ENCODE peak calls at places on chromosomes 5 and 9, in ten cellular contexts. One of them, this sample, is unnamed.

GRCh38 chr9:93898026-93898425 is 57.1 kb downstream of the BARX1 start:
- DNase-seq in kidney epithelial cell: no peak
- DNase-seq in cardiac fibroblast: no peak
- DNase-seq in neural progenitor cell: no peak
- DNase-seq in cardiac muscle cell: no peak
- DNase-seq in brain microvascular endothelial cell: no peak
- DNase-seq in endothelial cell of umbilical vein: no peak
- DNase-seq in astrocyte of the spinal cord: no peak
- DNase-seq in HCT116: no peak
- DNase-seq in dorsolateral prefrontal cortex: no peak
- DNase-seq in this sample: no peak

GRCh38 chr5:65663804-65664521 is 39.1 kb downstream of the SHLD3 start:
- DNase-seq in kidney epithelial cell: no peak
- DNase-seq in cardiac fibroblast: peak
- DNase-seq in neural progenitor cell: peak
- DNase-seq in cardiac muscle cell: peak
- DNase-seq in brain microvascular endothelial cell: no peak
- DNase-seq in endothelial cell of umbilical vein: peak
- DNase-seq in astrocyte of the spinal cord: peak
- DNase-seq in HCT116: peak
- DNase-seq in dorsolateral prefrontal cortex: no peak
- DNase-seq in this sample: peak

GRCh38 chr9:110303136-110303535 is 34.5 kb downstream of the TXNDC8 start:
- DNase-seq in kidney epithelial cell: no peak
- DNase-seq in cardiac fibroblast: peak
- DNase-seq in neural progenitor cell: no peak
- DNase-seq in cardiac muscle cell: no peak
- DNase-seq in brain microvascular endothelial cell: no peak
- DNase-seq in endothelial cell of umbilical vein: no peak
- DNase-seq in astrocyte of the spinal cord: no peak
- DNase-seq in HCT116: no peak
- DNase-seq in dorsolateral prefrontal cortex: no peak
- DNase-seq in this sample: peak

GRCh38 chr9:4640027-4640426 is 22.1 kb upstream of the PLPP6 start:
- DNase-seq in kidney epithelial cell: no peak
- DNase-seq in cardiac fibroblast: peak
- DNase-seq in neural progenitor cell: peak
- DNase-seq in cardiac muscle cell: peak
- DNase-seq in brain microvascular endothelial cell: peak
- DNase-seq in endothelial cell of umbilical vein: peak
- DNase-seq in astrocyte of the spinal cord: peak
- DNase-seq in HCT116: peak
- DNase-seq in dorsolateral prefrontal cortex: peak
- DNase-seq in this sample: peak

GRCh38 chr9:81522721-81523551 is 166.4 kb downstream of the TLE1 start:
- DNase-seq in kidney epithelial cell: no peak
- DNase-seq in cardiac fibroblast: peak
- DNase-seq in neural progenitor cell: peak
- DNase-seq in cardiac muscle cell: peak
- DNase-seq in brain microvascular endothelial cell: peak
- DNase-seq in endothelial cell of umbilical vein: peak
- DNase-seq in astrocyte of the spinal cord: peak
- DNase-seq in HCT116: peak
- DNase-seq in dorsolateral prefrontal cortex: no peak
- DNase-seq in this sample: peak

GRCh38 chr5:56175465-56175864 is 57.7 kb downstream of the ANKRD55 start:
- DNase-seq in kidney epithelial cell: peak
- DNase-seq in cardiac fibroblast: peak
- DNase-seq in neural progenitor cell: peak
- DNase-seq in cardiac muscle cell: peak
- DNase-seq in brain microvascular endothelial cell: peak
- DNase-seq in endothelial cell of umbilical vein: peak
- DNase-seq in astrocyte of the spinal cord: peak
- DNase-seq in HCT116: peak
- DNase-seq in dorsolateral prefrontal cortex: no peak
- DNase-seq in this sample: peak

GRCh38 chr5:65730910-65731309 is 8.9 kb downstream of the NLN start:
- DNase-seq in kidney epithelial cell: no peak
- DNase-seq in cardiac fibroblast: no peak
- DNase-seq in neural progenitor cell: no peak
- DNase-seq in cardiac muscle cell: no peak
- DNase-seq in brain microvascular endothelial cell: no peak
- DNase-seq in endothelial cell of umbilical vein: no peak
- DNase-seq in astrocyte of the spinal cord: no peak
- DNase-seq in HCT116: no peak
- DNase-seq in dorsolateral prefrontal cortex: no peak
- DNase-seq in this sample: no peak

GRCh38 chr9:110015759-110016158 is 192.2 kb downstream of the C9orf152 start:
- DNase-seq in kidney epithelial cell: peak
- DNase-seq in cardiac fibroblast: peak
- DNase-seq in neural progenitor cell: no peak
- DNase-seq in cardiac muscle cell: no peak
- DNase-seq in brain microvascular endothelial cell: peak
- DNase-seq in endothelial cell of umbilical vein: peak
- DNase-seq in astrocyte of the spinal cord: peak
- DNase-seq in HCT116: peak
- DNase-seq in dorsolateral prefrontal cortex: no peak
- DNase-seq in this sample: peak

GRCh38 chr9:2018764-2019548 is 3.8 kb downstream of the SMARCA2 start:
- DNase-seq in kidney epithelial cell: no peak
- DNase-seq in cardiac fibroblast: no peak
- DNase-seq in neural progenitor cell: peak
- DNase-seq in cardiac muscle cell: no peak
- DNase-seq in brain microvascular endothelial cell: no peak
- DNase-seq in endothelial cell of umbilical vein: peak
- DNase-seq in astrocyte of the spinal cord: no peak
- DNase-seq in HCT116: no peak
- DNase-seq in dorsolateral prefrontal cortex: no peak
- DNase-seq in this sample: no peak
- H3K4me3 ChIP-seq in kidney epithelial cell: no peak
- H3K4me3 ChIP-seq in cardiac fibroblast: peak
- H3K4me3 ChIP-seq in neural progenitor cell: no peak
- H3K4me3 ChIP-seq in cardiac muscle cell: peak
- H3K4me3 ChIP-seq in brain microvascular endothelial cell: no peak
- H3K4me3 ChIP-seq in endothelial cell of umbilical vein: no peak
- H3K4me3 ChIP-seq in astrocyte of the spinal cord: peak
- H3K4me3 ChIP-seq in HCT116: no peak
- H3K4me3 ChIP-seq in dorsolateral prefrontal cortex: peak
- H3K4me3 ChIP-seq in this sample: peak

GRCh38 chr5:139384591-139385051 is 1.5 kb upstream of the SLC23A1 start:
- DNase-seq in kidney epithelial cell: no peak
- DNase-seq in cardiac fibroblast: no peak
- DNase-seq in neural progenitor cell: no peak
- DNase-seq in cardiac muscle cell: no peak
- DNase-seq in brain microvascular endothelial cell: no peak
- DNase-seq in endothelial cell of umbilical vein: no peak
- DNase-seq in astrocyte of the spinal cord: no peak
- DNase-seq in HCT116: no peak
- DNase-seq in dorsolateral prefrontal cortex: no peak
- DNase-seq in this sample: no peak

GRCh38 chr5:139386039-139386438 is 2.9 kb upstream of the SLC23A1 start:
- DNase-seq in kidney epithelial cell: no peak
- DNase-seq in cardiac fibroblast: no peak
- DNase-seq in neural progenitor cell: no peak
- DNase-seq in cardiac muscle cell: no peak
- DNase-seq in brain microvascular endothelial cell: no peak
- DNase-seq in endothelial cell of umbilical vein: no peak
- DNase-seq in astrocyte of the spinal cord: no peak
- DNase-seq in HCT116: no peak
- DNase-seq in dorsolateral prefrontal cortex: no peak
- DNase-seq in this sample: no peak

GRCh38 chr5:139383993-139384590 is 995 bp upstream of the SLC23A1 start:
- DNase-seq in kidney epithelial cell: no peak
- DNase-seq in cardiac fibroblast: no peak
- DNase-seq in neural progenitor cell: no peak
- DNase-seq in cardiac muscle cell: no peak
- DNase-seq in brain microvascular endothelial cell: no peak
- DNase-seq in endothelial cell of umbilical vein: no peak
- DNase-seq in astrocyte of the spinal cord: no peak
- DNase-seq in HCT116: no peak
- DNase-seq in dorsolateral prefrontal cortex: no peak
- DNase-seq in this sample: no peak

GRCh38 chr5:139383275-139383992 is at the start of gene SLC23A1:
- DNase-seq in kidney epithelial cell: no peak
- DNase-seq in cardiac fibroblast: no peak
- DNase-seq in neural progenitor cell: no peak
- DNase-seq in cardiac muscle cell: no peak
- DNase-seq in brain microvascular endothelial cell: no peak
- DNase-seq in endothelial cell of umbilical vein: no peak
- DNase-seq in astrocyte of the spinal cord: no peak
- DNase-seq in HCT116: no peak
- DNase-seq in dorsolateral prefrontal cortex: no peak
- DNase-seq in this sample: peak

GRCh38 chr5:139385061-139385889 is 2.2 kb upstream of the SLC23A1 start:
- DNase-seq in kidney epithelial cell: no peak
- DNase-seq in cardiac fibroblast: no peak
- DNase-seq in neural progenitor cell: no peak
- DNase-seq in cardiac muscle cell: no peak
- DNase-seq in brain microvascular endothelial cell: no peak
- DNase-seq in endothelial cell of umbilical vein: no peak
- DNase-seq in astrocyte of the spinal cord: no peak
- DNase-seq in HCT116: no peak
- DNase-seq in dorsolateral prefrontal cortex: no peak
- DNase-seq in this sample: peak
- TF ChIP-seq CTCF in kidney epithelial cell: no peak
- TF ChIP-seq CTCF in cardiac fibroblast: no peak
- TF ChIP-seq CTCF in neural progenitor cell: no peak
- TF ChIP-seq CTCF in cardiac muscle cell: no peak
- TF ChIP-seq CTCF in brain microvascular endothelial cell: peak
- TF ChIP-seq CTCF in endothelial cell of umbilical vein: no peak
- TF ChIP-seq CTCF in astrocyte of the spinal cord: no peak
- TF ChIP-seq CTCF in HCT116: peak
- TF ChIP-seq CTCF in dorsolateral prefrontal cortex: no peak
- TF ChIP-seq CTCF in this sample: peak

DNA sequence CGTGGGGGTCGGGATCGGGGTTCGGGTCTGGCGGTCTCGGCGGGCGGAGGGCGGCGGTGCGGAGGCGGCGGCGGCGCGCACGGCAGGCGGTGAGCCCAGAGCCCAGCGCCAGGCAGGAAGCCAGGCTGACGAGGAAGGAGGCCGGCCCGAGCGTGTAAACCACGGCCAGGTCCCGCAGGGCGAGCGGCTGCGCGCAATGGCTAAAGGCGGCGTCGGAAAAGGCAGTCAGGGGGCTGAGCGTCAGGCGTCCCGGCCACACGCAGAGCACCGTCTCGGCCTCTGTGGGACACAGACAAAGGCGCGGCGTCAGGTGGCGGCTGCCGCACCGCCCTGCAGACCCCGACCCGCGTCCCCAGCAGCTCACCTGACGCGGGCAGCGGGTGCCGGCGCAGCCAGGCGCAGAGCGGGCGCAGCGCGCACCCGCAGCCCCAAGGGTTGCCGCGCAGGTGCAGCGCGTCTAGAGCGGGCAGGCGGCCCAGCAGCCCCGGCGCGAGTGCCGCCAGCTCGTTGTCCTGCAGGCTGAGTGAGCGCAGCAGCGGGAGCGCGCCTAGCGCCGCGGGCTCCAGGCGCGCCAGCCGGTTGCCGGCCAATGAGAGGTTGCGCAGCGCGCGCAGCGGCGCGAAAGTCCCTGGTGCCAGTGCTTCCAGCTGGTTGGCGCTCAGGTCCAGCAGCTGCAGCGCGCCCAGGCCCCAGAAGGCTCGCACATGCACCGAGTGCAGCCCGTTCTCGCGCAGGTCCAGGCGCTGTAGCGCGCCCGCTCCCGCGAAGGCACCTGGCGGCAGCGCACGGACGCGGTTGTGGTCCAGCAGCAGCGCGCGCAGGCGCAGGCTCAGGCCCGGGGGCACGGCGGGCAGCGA is 716 bp downstream of the LRRC26 start:
- DNase-seq in kidney epithelial cell: no peak
- DNase-seq in cardiac fibroblast: peak
- DNase-seq in neural progenitor cell: peak
- DNase-seq in cardiac muscle cell: peak
- DNase-seq in brain microvascular endothelial cell: peak
- DNase-seq in endothelial cell of umbilical vein: peak
- DNase-seq in astrocyte of the spinal cord: peak
- DNase-seq in HCT116: peak
- DNase-seq in dorsolateral prefrontal cortex: peak
- DNase-seq in this sample: peak
- H3K4me3 ChIP-seq in kidney epithelial cell: no peak
- H3K4me3 ChIP-seq in cardiac fibroblast: no peak
- H3K4me3 ChIP-seq in neural progenitor cell: peak
- H3K4me3 ChIP-seq in cardiac muscle cell: peak
- H3K4me3 ChIP-seq in brain microvascular endothelial cell: no peak
- H3K4me3 ChIP-seq in endothelial cell of umbilical vein: peak
- H3K4me3 ChIP-seq in astrocyte of the spinal cord: no peak
- H3K4me3 ChIP-seq in HCT116: peak
- H3K4me3 ChIP-seq in dorsolateral prefrontal cortex: peak
- H3K4me3 ChIP-seq in this sample: peak

GRCh38 chr5:132136906-132137305 is 63.3 kb downstream of the CSF2 start:
- DNase-seq in kidney epithelial cell: no peak
- DNase-seq in cardiac fibroblast: peak
- DNase-seq in neural progenitor cell: no peak
- DNase-seq in cardiac muscle cell: no peak
- DNase-seq in brain microvascular endothelial cell: peak
- DNase-seq in endothelial cell of umbilical vein: no peak
- DNase-seq in astrocyte of the spinal cord: peak
- DNase-seq in HCT116: no peak
- DNase-seq in dorsolateral prefrontal cortex: peak
- DNase-seq in this sample: peak

GRCh38 chr5:132132138-132132537 is 58.5 kb downstream of the CSF2 start:
- DNase-seq in kidney epithelial cell: no peak
- DNase-seq in cardiac fibroblast: peak
- DNase-seq in neural progenitor cell: no peak
- DNase-seq in cardiac muscle cell: no peak
- DNase-seq in brain microvascular endothelial cell: no peak
- DNase-seq in endothelial cell of umbilical vein: no peak
- DNase-seq in astrocyte of the spinal cord: no peak
- DNase-seq in HCT116: no peak
- DNase-seq in dorsolateral prefrontal cortex: no peak
- DNase-seq in this sample: peak

GRCh38 chr5:132130918-132131715 is 57.5 kb downstream of the CSF2 start:
- DNase-seq in kidney epithelial cell: no peak
- DNase-seq in cardiac fibroblast: no peak
- DNase-seq in neural progenitor cell: no peak
- DNase-seq in cardiac muscle cell: no peak
- DNase-seq in brain microvascular endothelial cell: no peak
- DNase-seq in endothelial cell of umbilical vein: no peak
- DNase-seq in astrocyte of the spinal cord: no peak
- DNase-seq in HCT116: no peak
- DNase-seq in dorsolateral prefrontal cortex: no peak
- DNase-seq in this sample: no peak

GRCh38 chr5:132138260-132138659 is 64.7 kb downstream of the CSF2 start:
- DNase-seq in kidney epithelial cell: no peak
- DNase-seq in cardiac fibroblast: peak
- DNase-seq in neural progenitor cell: no peak
- DNase-seq in cardiac muscle cell: no peak
- DNase-seq in brain microvascular endothelial cell: no peak
- DNase-seq in endothelial cell of umbilical vein: no peak
- DNase-seq in astrocyte of the spinal cord: peak
- DNase-seq in HCT116: no peak
- DNase-seq in dorsolateral prefrontal cortex: no peak
- DNase-seq in this sample: peak

DNA sequence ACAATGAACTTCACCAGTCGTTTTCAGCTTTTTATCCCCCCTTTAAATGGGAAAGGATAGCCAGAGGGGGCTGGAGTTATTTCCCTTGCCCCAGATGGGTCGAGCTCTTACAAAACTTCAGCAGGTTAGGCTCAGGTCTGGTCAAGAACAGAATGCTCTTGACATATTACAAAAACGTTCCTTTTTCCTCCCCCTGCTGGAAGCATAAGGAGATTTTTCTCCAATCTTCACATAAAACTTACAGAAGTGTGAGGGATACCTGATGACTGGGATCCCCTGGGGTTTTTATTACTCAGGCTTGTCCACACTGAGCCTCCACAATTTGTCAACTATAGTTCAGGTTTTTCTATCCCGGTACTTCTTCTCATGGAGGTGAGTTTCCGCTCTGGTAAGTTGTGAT is 60.8 kb downstream of the CSF2 start:
- DNase-seq in kidney epithelial cell: no peak
- DNase-seq in cardiac fibroblast: peak
- DNase-seq in neural progenitor cell: no peak
- DNase-seq in cardiac muscle cell: no peak
- DNase-seq in brain microvascular endothelial cell: peak
- DNase-seq in endothelial cell of umbilical vein: peak
- DNase-seq in astrocyte of the spinal cord: peak
- DNase-seq in HCT116: peak
- DNase-seq in dorsolateral prefrontal cortex: no peak
- DNase-seq in this sample: peak
- TF ChIP-seq CTCF in kidney epithelial cell: peak
- TF ChIP-seq CTCF in cardiac fibroblast: peak
- TF ChIP-seq CTCF in neural progenitor cell: peak
- TF ChIP-seq CTCF in cardiac muscle cell: peak
- TF ChIP-seq CTCF in brain microvascular endothelial cell: peak
- TF ChIP-seq CTCF in endothelial cell of umbilical vein: peak
- TF ChIP-seq CTCF in astrocyte of the spinal cord: peak
- TF ChIP-seq CTCF in HCT116: peak
- TF ChIP-seq CTCF in dorsolateral prefrontal cortex: no peak
- TF ChIP-seq CTCF in this sample: peak

This sample was measured in fibroblast of villous mesenchyme.